ENCODE peak calls at places on chromosomes 7 and 10, in nine cellular contexts. N is body of pancreas, E is adrenal gland, L is breast epithelium, T is IMR-90, F is lower leg skin, M is tibial nerve, Y is uterus, W is spleen. I is an unnamed sample.

GRCh38 chr10:103504181-103504783 is 10.8 kb downstream of the NEURL1 start:
- DNase-seq in N (peak), E (peak), L (no peak), T (peak), F (no peak), M (no peak), Y (peak), W (peak), I (peak)

GRCh38 chr10:112374724-112375541 is 1.0 kb downstream of the ACSL5 start:
- DNase-seq in N (no peak), E (no peak), L (no peak), T (no peak), F (no peak), M (no peak), Y (no peak), W (peak), I (no peak)

GRCh38 chr10:5876181-5876768 is 13.4 kb downstream of the ANKRD16 start:
- DNase-seq in N (no peak), E (no peak), L (no peak), T (peak), F (peak), M (peak), Y (no peak), W (peak), I (no peak)

GRCh38 chr7:96667026-96667425 is 42.6 kb downstream of the SEM1 start:
- DNase-seq in N (no peak), E (no peak), L (no peak), T (no peak), F (no peak), M (no peak), Y (no peak), W (no peak), I (no peak)

GRCh38 chr10:6024334-6024682 is 37.9 kb downstream of the IL2RA start:
- DNase-seq in N (no peak), E (no peak), L (no peak), T (no peak), F (peak), M (no peak), Y (no peak), W (no peak), I (no peak)

GRCh38 chr7:158407581-158408331 is 179.9 kb downstream of the PTPRN2 start:
- DNase-seq in N (no peak), E (no peak), L (no peak), T (no peak), F (no peak), M (peak), Y (no peak), W (peak), I (no peak)

GRCh38 chr10:95485445-95485844 is 75.7 kb downstream of the SORBS1 start:
- DNase-seq in N (no peak), E (no peak), L (no peak), T (no peak), F (no peak), M (no peak), Y (peak), W (no peak), I (no peak)

GRCh38 chr10:43076876-43077420 is at the start of gene RET:
- DNase-seq in N (peak), E (no peak), L (no peak), T (no peak), F (no peak), M (no peak), Y (no peak), W (no peak), I (peak)

GRCh38 chr7:41886906-41887311 is 184.0 kb upstream of the INHBA start:
- DNase-seq in N (peak), E (no peak), L (no peak), T (peak), F (peak), M (peak), Y (peak), W (no peak), I (no peak)

GRCh38 chr7:107564553-107565298 is 955 bp downstream of the DUS4L start:
- DNase-seq in N (no peak), E (no peak), L (no peak), T (peak), F (no peak), M (no peak), Y (no peak), W (no peak), I (no peak)

GRCh38 chr7:116780521-116780920 is 81.9 kb upstream of the CAPZA2 start:
- DNase-seq in N (no peak), E (no peak), L (no peak), T (no peak), F (no peak), M (no peak), Y (no peak), W (no peak), I (no peak)

GRCh38 chr10:72013202-72013945 is 49.2 kb downstream of the CHST3 start:
- DNase-seq in N (peak), E (peak), L (no peak), T (no peak), F (no peak), M (no peak), Y (no peak), W (no peak), I (no peak)

GRCh38 chr7:105682331-105683070 is 101.2 kb upstream of the EFCAB10 start:
- DNase-seq in N (no peak), E (no peak), L (no peak), T (no peak), F (no peak), M (peak), Y (no peak), W (no peak), I (no peak)

GRCh38 chr10:58666024-58666423 is 153.4 kb downstream of the BICC1 start:
- DNase-seq in N (peak), E (peak), L (no peak), T (no peak), F (no peak), M (no peak), Y (no peak), W (no peak), I (no peak)

GRCh38 chr10:5757766-5758517 is 55.3 kb downstream of the GDI2 start:
- DNase-seq in N (no peak), E (no peak), L (no peak), T (no peak), F (no peak), M (no peak), Y (no peak), W (no peak), I (no peak)

GRCh38 chr7:91759205-91759863 is 121.2 kb downstream of the MTERF1 start:
- DNase-seq in N (peak), E (no peak), L (peak), T (no peak), F (no peak), M (no peak), Y (no peak), W (no peak), I (no peak)

GRCh38 chr7:100053201-100053600 is 3.6 kb downstream of the ZSCAN21 start:
- DNase-seq in N (peak), E (peak), L (no peak), T (peak), F (no peak), M (no peak), Y (no peak), W (no peak), I (peak)

GRCh38 chr10:132149261-132149660 is 37.5 kb upstream of the DPYSL4 start:
- DNase-seq in N (no peak), E (no peak), L (no peak), T (no peak), F (no peak), M (no peak), Y (no peak), W (no peak), I (no peak)

GRCh38 chr7:128203710-128204214 is 37.3 kb upstream of the LEP start:
- DNase-seq in N (no peak), E (no peak), L (no peak), T (peak), F (peak), M (no peak), Y (no peak), W (no peak), I (no peak)

GRCh38 chr7:44965937-44966730 is 12.7 kb downstream of the MYO1G start:
- DNase-seq in N (no peak), E (no peak), L (peak), T (no peak), F (peak), M (no peak), Y (no peak), W (peak), I (no peak)

GRCh38 chr10:3235395-3235794 is 62.8 kb upstream of the PITRM1 start:
- DNase-seq in N (no peak), E (no peak), L (no peak), T (no peak), F (no peak), M (no peak), Y (no peak), W (no peak), I (no peak)

GRCh38 chr10:61902448-61903183 is 1.1 kb downstream of the ARID5B start:
- DNase-seq in N (peak), E (peak), L (peak), T (peak), F (peak), M (peak), Y (peak), W (no peak), I (peak)

GRCh38 chr10:70940834-70941568 is 52.6 kb upstream of the PCBD1 start:
- DNase-seq in N (peak), E (no peak), L (no peak), T (no peak), F (no peak), M (no peak), Y (no peak), W (no peak), I (peak)

GRCh38 chr7:73906874-73907273 is 45.9 kb downstream of the TMEM270 start:
- DNase-seq in N (no peak), E (no peak), L (no peak), T (no peak), F (peak), M (no peak), Y (no peak), W (peak), I (no peak)

GRCh38 chr7:154685564-154685901 is 317.4 kb downstream of the PAXIP1 start:
- DNase-seq in N (no peak), E (no peak), L (no peak), T (no peak), F (no peak), M (no peak), Y (no peak), W (no peak), I (no peak)

GRCh38 chr7:154684651-154685563 is 318.0 kb downstream of the PAXIP1 start:
- DNase-seq in N (no peak), E (no peak), L (no peak), T (no peak), F (no peak), M (no peak), Y (no peak), W (no peak), I (peak)

GRCh38 chr7:154679689-154680088 is 323.2 kb downstream of the PAXIP1 start:
- DNase-seq in N (no peak), E (no peak), L (no peak), T (no peak), F (no peak), M (no peak), Y (no peak), W (no peak), I (no peak)

GRCh38 chr7:154680894-154681659 is 321.8 kb downstream of the PAXIP1 start:
- DNase-seq in N (no peak), E (no peak), L (no peak), T (no peak), F (no peak), M (no peak), Y (no peak), W (no peak), I (peak)

GRCh38 chr7:154682003-154682402 is 320.9 kb downstream of the PAXIP1 start:
- DNase-seq in N (no peak), E (no peak), L (no peak), T (no peak), F (no peak), M (no peak), Y (no peak), W (no peak), I (no peak)
- H3K4me3 ChIP-seq in N (no peak), E (no peak), L (no peak), T (no peak), F (no peak), M (no peak), Y (no peak), W (no peak), I (no peak)

GRCh38 chr7:5699951-5700384 is 81.5 kb downstream of the RNF216 start:
- DNase-seq in N (peak), E (no peak), L (no peak), T (peak), F (no peak), M (no peak), Y (no peak), W (no peak), I (no peak)
- TF ChIP-seq POLR2A in N (no peak), E (no peak), L (no peak), T (no peak), F (no peak), M (no peak), Y (no peak), W (no peak), I (no peak)

DNA sequence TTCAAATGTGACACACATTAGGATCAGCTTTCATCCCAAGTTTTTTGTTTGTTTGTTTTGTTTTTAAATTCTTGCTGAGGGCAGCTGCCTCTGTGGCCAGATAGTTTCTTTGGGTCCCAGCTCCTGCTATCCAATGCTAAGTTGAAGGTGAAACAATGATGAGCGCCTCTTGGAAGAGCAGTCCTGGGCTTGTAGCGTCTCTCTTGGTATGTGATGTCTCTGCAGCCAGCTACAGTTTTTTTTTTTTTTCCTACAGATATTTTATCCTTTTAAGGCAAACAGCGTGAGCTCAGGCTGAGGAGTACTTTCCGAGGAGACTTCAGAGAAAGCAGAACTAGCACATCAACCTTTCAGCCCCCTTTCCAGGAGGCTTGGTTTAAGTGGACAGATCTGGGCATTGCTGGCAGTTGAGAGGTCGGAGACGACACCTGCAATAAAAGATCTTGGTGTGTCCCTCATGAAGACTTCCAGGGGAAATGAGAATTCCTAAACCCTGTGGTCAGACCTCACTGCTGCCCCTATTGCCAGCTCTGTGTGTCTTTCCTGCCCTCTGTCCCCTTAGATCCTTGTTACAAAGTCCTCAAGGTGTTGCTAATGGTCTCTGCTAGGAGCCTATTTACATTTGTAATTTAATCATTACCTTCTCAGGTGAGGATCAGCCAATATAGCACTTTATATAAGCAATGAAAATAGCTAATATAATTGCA is 9.1 kb downstream of the PRKG1 start:
- DNase-seq in N (no peak), E (no peak), L (no peak), T (peak), F (no peak), M (no peak), Y (peak), W (no peak), I (no peak)
- H3K4me3 ChIP-seq in N (no peak), E (no peak), L (no peak), T (no peak), F (no peak), M (no peak), Y (peak), W (no peak), I (no peak)

DNA sequence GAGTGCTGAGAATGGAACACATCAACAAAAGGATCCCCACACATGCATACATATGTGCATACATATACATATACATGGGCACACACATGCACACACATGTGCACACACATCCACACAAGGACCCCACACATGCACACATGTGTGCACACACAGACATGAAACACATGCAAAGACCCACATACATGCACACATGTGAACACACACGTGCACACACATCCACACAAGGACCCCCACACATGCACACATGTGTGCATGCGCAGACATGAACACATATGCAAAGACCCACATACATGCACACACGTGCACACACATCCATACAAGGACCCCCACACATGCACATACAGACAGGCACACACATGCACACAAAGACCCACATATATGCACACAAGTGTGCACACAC is 104.4 kb upstream of the ADARB2 start:
- DNase-seq in N (no peak), E (no peak), L (no peak), T (no peak), F (no peak), M (no peak), Y (no peak), W (no peak), I (no peak)
- TF ChIP-seq POLR2A in N (no peak), E (no peak), L (no peak), T (no peak), F (no peak), M (no peak), Y (no peak), W (no peak), I (no peak)

DNA sequence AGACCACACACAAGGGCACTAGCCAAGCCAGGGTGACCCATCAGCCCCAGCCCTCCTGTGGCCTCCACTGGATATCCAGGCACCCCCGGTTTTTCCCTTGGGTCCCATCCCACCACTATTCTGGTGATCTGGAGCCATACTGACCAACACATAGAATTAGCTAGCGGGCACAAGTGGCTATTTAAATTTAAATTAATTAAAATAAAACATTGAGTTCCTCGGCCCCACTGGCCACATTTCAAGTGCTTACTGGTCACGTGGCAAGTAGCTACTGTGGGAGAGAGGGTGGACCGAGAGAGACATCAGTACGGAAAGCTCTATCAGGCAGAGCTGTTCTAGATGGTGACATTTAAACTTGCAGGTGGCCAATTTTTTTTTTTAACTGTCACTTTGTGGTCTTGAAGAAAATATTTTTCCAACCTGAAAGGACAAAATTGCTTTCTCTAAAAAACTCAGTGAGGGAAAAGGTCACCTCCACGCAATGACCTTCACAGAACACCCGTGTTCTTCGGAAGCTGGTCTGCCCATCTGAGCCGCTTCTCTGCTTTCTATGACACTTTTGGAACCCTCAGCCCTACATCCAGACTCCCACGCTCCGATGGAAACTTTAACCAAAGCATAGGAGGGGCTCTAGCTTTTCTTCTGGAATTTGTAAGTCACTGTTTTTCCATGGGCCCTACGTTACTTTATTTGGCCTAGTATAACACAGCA is 30.0 kb downstream of the HIPK2 start:
- DNase-seq in N (no peak), E (no peak), L (no peak), T (no peak), F (peak), M (no peak), Y (no peak), W (no peak), I (no peak)
- H3K4me3 ChIP-seq in N (no peak), E (no peak), L (no peak), T (no peak), F (no peak), M (no peak), Y (no peak), W (no peak), I (no peak)

GRCh38 chr10:89206402-89207180 is 526 bp downstream of the CH25H start:
- DNase-seq in N (peak), E (peak), L (peak), T (peak), F (peak), M (peak), Y (no peak), W (peak), I (peak)

GRCh38 chr10:89203237-89203636 is 3.9 kb downstream of the CH25H start:
- DNase-seq in N (no peak), E (no peak), L (no peak), T (peak), F (no peak), M (no peak), Y (no peak), W (no peak), I (no peak)

GRCh38 chr10:89204621-89205020 is 2.5 kb downstream of the CH25H start:
- DNase-seq in N (no peak), E (no peak), L (no peak), T (no peak), F (no peak), M (no peak), Y (no peak), W (no peak), I (no peak)

GRCh38 chr10:89202033-89202425 is 5.1 kb downstream of the CH25H start:
- DNase-seq in N (no peak), E (no peak), L (no peak), T (no peak), F (no peak), M (no peak), Y (no peak), W (no peak), I (no peak)

GRCh38 chr10:89201345-89202032 is 5.6 kb downstream of the CH25H start:
- DNase-seq in N (no peak), E (no peak), L (no peak), T (peak), F (no peak), M (no peak), Y (no peak), W (no peak), I (peak)
- TF ChIP-seq POLR2A in N (no peak), E (no peak), L (no peak), T (no peak), F (no peak), M (no peak), Y (no peak), W (no peak), I (no peak)

GRCh38 chr7:101494602-101495329 is 132.1 kb downstream of the COL26A1 start:
- DNase-seq in N (no peak), E (no peak), L (no peak), T (no peak), F (no peak), M (no peak), Y (no peak), W (no peak), I (no peak)
- H3K4me3 ChIP-seq in N (no peak), E (no peak), L (no peak), T (no peak), F (no peak), M (no peak), Y (no peak), W (no peak), I (no peak)

GRCh38 chr10:24928163-24928562 is 24.2 kb downstream of the PRTFDC1 start:
- DNase-seq in N (no peak), E (no peak), L (no peak), T (no peak), F (no peak), M (no peak), Y (no peak), W (no peak), I (no peak)

GRCh38 chr10:24931236-24931635 is 21.2 kb downstream of the PRTFDC1 start:
- DNase-seq in N (no peak), E (no peak), L (no peak), T (no peak), F (no peak), M (no peak), Y (no peak), W (no peak), I (no peak)

GRCh38 chr10:24929056-24929544 is 23.3 kb downstream of the PRTFDC1 start:
- DNase-seq in N (no peak), E (no peak), L (no peak), T (no peak), F (no peak), M (no peak), Y (no peak), W (no peak), I (no peak)

GRCh38 chr10:24930427-24930826 is 22.0 kb downstream of the PRTFDC1 start:
- DNase-seq in N (no peak), E (no peak), L (no peak), T (no peak), F (no peak), M (no peak), Y (no peak), W (no peak), I (no peak)

GRCh38 chr10:24929904-24930303 is 22.5 kb downstream of the PRTFDC1 start:
- DNase-seq in N (no peak), E (no peak), L (no peak), T (no peak), F (no peak), M (no peak), Y (no peak), W (no peak), I (no peak)
- TF ChIP-seq POLR2A in N (no peak), E (no peak), L (no peak), T (no peak), F (no peak), M (no peak), Y (no peak), W (no peak), I (no peak)

DNA sequence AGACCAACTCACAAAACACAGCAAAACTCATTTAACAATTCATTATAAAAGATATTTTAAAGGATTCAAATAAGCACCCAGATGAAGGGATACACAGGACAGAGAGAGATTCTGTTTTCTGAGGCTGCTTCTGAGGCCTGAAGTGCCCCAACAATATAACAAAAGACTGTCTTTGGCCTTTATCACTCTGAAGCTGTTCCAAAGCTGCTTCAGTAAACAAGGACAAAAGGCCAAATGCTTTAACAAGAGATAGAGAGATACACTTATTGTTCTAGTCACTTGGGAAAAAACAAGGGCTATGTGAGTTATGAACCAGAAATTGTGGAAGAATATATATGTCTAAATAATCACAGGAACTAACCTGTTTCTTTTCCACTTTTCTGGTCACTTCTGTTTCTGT is 223.7 kb downstream of the CXCL12 start:
- DNase-seq in N (no peak), E (no peak), L (no peak), T (no peak), F (no peak), M (no peak), Y (no peak), W (no peak), I (no peak)
- H3K4me3 ChIP-seq in N (no peak), E (no peak), L (no peak), T (no peak), F (no peak), M (no peak), Y (no peak), W (no peak), I (no peak)

I was measured in testis.